ENCODE peak calls at places on chromosomes 13 and 19, in eight cellular contexts. B, T, X, D, K, N, V and E are unnamed samples.

GRCh38 chr13:48626077-48626449 is 27.7 kb upstream of the CYSLTR2 start:
- DNase-seq in V (no peak), N (no peak), D (no peak), K (no peak), T (no peak), X (no peak), B (peak; percentile 93), E (peak; percentile 94)

GRCh38 chr13:43388282-43389034 is 365.1 kb downstream of the DNAJC15 start:
- DNase-seq in X (no peak), V (no peak), B (no peak), K (no peak), N (no peak), T (peak; percentile 29), D (peak; percentile 95), E (no peak)

GRCh38 chr13:67466569-67466968 is 236.4 kb upstream of the PCDH9 start:
- DNase-seq in V (no peak), N (no peak), X (no peak), D (no peak), B (no peak), T (no peak), K (no peak), E (no peak)

GRCh38 chr19:9848060-9848459 is 12.9 kb downstream of the PIN1 start:
- DNase-seq in K (no peak), D (no peak), T (no peak), X (no peak), N (peak; percentile 65), B (no peak), V (peak; percentile 69), E (no peak)

GRCh38 chr19:51338563-51339312 is 3.2 kb downstream of the VSIG10L start:
- DNase-seq in N (peak; percentile 92), V (peak; percentile 95), T (no peak), K (peak; percentile 92), B (peak; percentile 81), D (peak; percentile 63), X (no peak), E (peak; percentile 86)

GRCh38 chr19:48551437-48552302 is at the start of gene SULT2B1:
- DNase-seq in X (no peak), T (peak; percentile 88), D (no peak), V (no peak), K (no peak), B (no peak), N (no peak), E (no peak)

GRCh38 chr19:12770922-12771321 is 4.4 kb downstream of the HOOK2 start:
- DNase-seq in N (no peak), V (no peak), B (no peak), X (no peak), K (no peak), D (no peak), T (no peak), E (no peak)

GRCh38 chr19:10424011-10424637 is 3.8 kb downstream of the PDE4A start:
- DNase-seq in K (peak; percentile 93), B (peak; percentile 77), T (peak; percentile 79), N (peak; percentile 95), V (peak; percentile 77), D (peak; percentile 41), X (no peak), E (peak; percentile 73)

GRCh38 chr19:58399903-58400637 is 4.6 kb downstream of the RNF225 start:
- DNase-seq in K (peak; percentile 37), N (no peak), X (no peak), B (no peak), D (peak; percentile 33), T (peak; percentile 47), V (no peak), E (no peak)

GRCh38 chr19:45137179-45137761 is 23.5 kb downstream of the NKPD1 start:
- DNase-seq in B (peak; percentile 16), N (no peak), T (no peak), V (peak; percentile 89), X (no peak), K (no peak), D (no peak), E (no peak)

GRCh38 chr13:48626726-48627451 is 26.8 kb upstream of the CYSLTR2 start:
- DNase-seq in K (no peak), B (peak; percentile 64), N (no peak), D (no peak), V (no peak), T (no peak), X (no peak), E (peak; percentile 49)

GRCh38 chr13:85806553-85807175 is 7.4 kb upstream of the SLITRK6 start:
- DNase-seq in B (peak; percentile 75), X (peak; percentile 92), K (peak; percentile 43), N (peak; percentile 13), V (no peak), D (peak; percentile 73), T (peak; percentile 64), E (peak; percentile 37)

GRCh38 chr13:38952827-38953226 is 37.8 kb downstream of the STOML3 start:
- DNase-seq in X (no peak), B (no peak), K (no peak), D (no peak), T (no peak), N (no peak), V (no peak), E (no peak)

GRCh38 chr19:31058676-31059075 is 290.6 kb downstream of the TSHZ3 start:
- DNase-seq in V (no peak), T (no peak), D (no peak), N (no peak), K (no peak), X (no peak), B (no peak), E (no peak)

GRCh38 chr13:100040196-100040595 is 48.7 kb upstream of the PCCA start:
- DNase-seq in N (no peak), V (no peak), B (no peak), D (peak; percentile 94), T (peak; percentile 77), X (peak; percentile 53), K (no peak), E (no peak)

GRCh38 chr19:17282488-17283256 is 971 bp downstream of the ANKLE1 start:
- DNase-seq in B (peak; percentile 83), V (peak; percentile 93), K (peak; percentile 91), X (no peak), D (peak; percentile 48), N (peak; percentile 93), T (peak; percentile 61), E (peak; percentile 82)

GRCh38 chr19:49064768-49065611 is at the start of gene NTF4:
- DNase-seq in K (peak; percentile 61), T (no peak), N (peak; percentile 87), B (peak; percentile 50), X (no peak), V (no peak), D (no peak), E (no peak)